ENCODE peak calls at places on chromosome 9, in eight cellular contexts. D, U, Y, Z, W, G, F and S are unnamed samples.

GRCh38 chr9:79053613-79054012 is 518.2 kb upstream of the TLE4 start:
- DNase-seq in F (no peak), D (no peak), Z (no peak), U (no peak), Y (no peak), G (peak; percentile 48), W (no peak), S (no peak)

GRCh38 chr9:93891549-93892310 is 63.4 kb downstream of the BARX1 start:
- DNase-seq in F (peak; percentile 29), Y (no peak), D (no peak), U (no peak), W (no peak), G (no peak), Z (no peak), S (no peak)

GRCh38 chr9:94990897-94991561 is 264.5 kb downstream of the AOPEP start:
- DNase-seq in F (no peak), Z (no peak), D (no peak), Y (peak; percentile 45), W (no peak), U (no peak), G (no peak), S (no peak)

GRCh38 chr9:121277518-121278275 is 9.7 kb downstream of the GSN start:
- DNase-seq in D (no peak), F (no peak), Z (no peak), G (peak; percentile 37), Y (no peak), U (no peak), W (no peak), S (no peak)

GRCh38 chr9:86632537-86632936 is 278.3 kb upstream of the TUT7 start:
- DNase-seq in U (no peak), Z (no peak), W (no peak), G (no peak), F (no peak), D (no peak), Y (no peak), S (no peak)

GRCh38 chr9:33166263-33167083 is 663 bp downstream of the B4GALT1 start:
- DNase-seq in F (peak; percentile 77), G (no peak), U (no peak), Y (no peak), W (peak; percentile 52), Z (no peak), D (no peak), S (no peak)

GRCh38 chr9:25678846-25679360 is 659 bp upstream of the TUSC1 start:
- DNase-seq in G (peak; percentile 25), Z (no peak), F (no peak), D (no peak), Y (no peak), U (no peak), W (no peak), S (no peak)

GRCh38 chr9:104682642-104683041 is 11.7 kb upstream of the OR13D1 start:
- DNase-seq in G (peak; percentile 41), W (no peak), F (no peak), D (no peak), U (no peak), Z (peak; percentile 53), Y (peak; percentile 68), S (no peak)

GRCh38 chr9:71941998-71942567 is 30.6 kb downstream of the C9orf85 start:
- DNase-seq in D (no peak), U (no peak), Y (no peak), G (no peak), W (no peak), Z (no peak), F (no peak), S (no peak)

GRCh38 chr9:33348998-33349397 is 53.4 kb downstream of the AQP7 start:
- DNase-seq in U (no peak), W (no peak), F (no peak), D (no peak), Z (no peak), Y (no peak), G (no peak), S (no peak)

GRCh38 chr9:20014168-20014567 is 225.3 kb upstream of the SLC24A2 start:
- DNase-seq in Z (no peak), F (no peak), D (no peak), U (no peak), G (no peak), W (no peak), Y (no peak), S (no peak)

GRCh38 chr9:134679616-134680392 is 38.2 kb downstream of the COL5A1 start:
- DNase-seq in W (no peak), Y (no peak), F (no peak), D (no peak), U (no peak), Z (no peak), G (no peak), S (no peak)

GRCh38 chr9:123346026-123346425 is 10.0 kb upstream of the CRB2 start:
- DNase-seq in D (no peak), U (no peak), Z (no peak), W (no peak), F (no peak), Y (no peak), G (no peak), S (no peak)

GRCh38 chr9:91386765-91387164 is 25.0 kb upstream of the AUH start:
- DNase-seq in G (no peak), W (no peak), Z (no peak), D (no peak), Y (no peak), F (no peak), U (no peak), S (no peak)

GRCh38 chr9:89880721-89881120 is 275.9 kb downstream of the GADD45G start:
- DNase-seq in Z (no peak), F (no peak), G (no peak), W (no peak), U (no peak), D (peak; percentile 6), Y (no peak), S (no peak)

GRCh38 chr9:70131296-70131695 is 87.6 kb downstream of the MAMDC2 start:
- DNase-seq in Y (no peak), D (no peak), W (no peak), Z (no peak), F (no peak), U (no peak), G (no peak), S (no peak)

GRCh38 chr9:90647843-90648242 is 5.2 kb upstream of the DIRAS2 start:
- DNase-seq in G (no peak), U (no peak), Y (no peak), D (no peak), Z (no peak), W (no peak), F (no peak), S (no peak)

GRCh38 chr9:91560301-91560700 is 136.7 kb upstream of the NFIL3 start:
- DNase-seq in D (no peak), U (no peak), Y (no peak), F (no peak), Z (no peak), G (peak; percentile 47), W (no peak), S (no peak)

GRCh38 chr9:14769235-14769580 is 46.7 kb upstream of the CER1 start:
- DNase-seq in Y (peak; percentile 57), G (peak; percentile 25), U (no peak), D (no peak), F (no peak), Z (peak; percentile 10), W (no peak), S (no peak)

GRCh38 chr9:3879731-3880493 is 354.1 kb upstream of the RFX3 start:
- DNase-seq in D (no peak), Y (no peak), G (peak; percentile 43), F (no peak), U (no peak), W (peak; percentile 21), Z (no peak), S (no peak)

GRCh38 chr9:33157960-33158359 is 9.2 kb downstream of the B4GALT1 start:
- DNase-seq in Y (no peak), D (no peak), F (no peak), Z (no peak), W (no peak), U (no peak), G (peak; percentile 68), S (no peak)

GRCh38 chr9:10538073-10538472 is 74.7 kb downstream of the PTPRD start:
- DNase-seq in D (no peak), F (no peak), U (no peak), Y (no peak), W (no peak), Z (no peak), G (no peak), S (no peak)
- H3K4me1 ChIP-seq in D (no peaks in the 10 kb centered on the region), F (no peaks in the 10 kb centered on the region), U (no peaks in the 10 kb centered on the region), Y (no peaks in the 10 kb centered on the region), W (no peaks in the 10 kb centered on the region), Z (no peaks in the 10 kb centered on the region), G (no peaks in the 10 kb centered on the region), S (no peaks in the 10 kb centered on the region)

GRCh38 chr9:80806675-80807074 is 882.7 kb downstream of the TLE1 start:
- DNase-seq in U (no peak), W (no peak), Z (no peak), F (no peak), G (no peak), Y (no peak), D (no peak), S (no peak)

GRCh38 chr9:80811662-80812061 is 877.7 kb downstream of the TLE1 start:
- DNase-seq in Z (no peak), G (no peak), F (no peak), W (no peak), U (no peak), Y (no peak), D (no peak), S (no peak)

DNA sequence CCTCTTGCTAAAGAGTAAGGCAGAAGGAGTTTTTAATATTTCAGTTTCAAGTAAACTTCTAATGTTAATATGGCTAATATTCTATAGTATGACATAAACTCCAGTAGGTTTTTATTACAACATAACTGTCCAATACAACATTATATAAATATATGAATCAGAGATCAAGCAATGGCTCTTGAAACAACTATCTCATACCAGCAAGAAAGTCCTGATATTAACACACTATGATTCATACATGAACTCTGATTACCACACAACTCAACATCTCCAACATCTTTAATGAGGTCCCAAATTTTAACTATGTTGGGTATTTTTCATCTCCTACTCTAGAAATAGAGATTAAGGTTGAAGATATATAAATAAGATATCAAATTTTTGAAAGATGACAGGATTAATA is 878.3 kb downstream of the TLE1 start:
- DNase-seq in G (peak; percentile 23), Y (no peak), U (no peak), Z (no peak), D (no peak), W (no peak), F (no peak), S (no peak)
- H3K4me1 ChIP-seq in G (no peaks in the 10 kb centered on the region), Y (no peaks in the 10 kb centered on the region), U (no peaks in the 10 kb centered on the region), Z (no peaks in the 10 kb centered on the region), D (no peaks in the 10 kb centered on the region), W (no peaks in the 10 kb centered on the region), F (no peaks in the 10 kb centered on the region), S (no peaks in the 10 kb centered on the region)

GRCh38 chr9:131423171-131423581 is 29.3 kb downstream of the PRRC2B start:
- DNase-seq in W (peak; percentile 72), Z (no peak), G (peak; percentile 97), F (peak; percentile 58), D (peak; percentile 62), Y (peak; percentile 56), U (no peak), S (no peak)
- H3K4me1 ChIP-seq in W (peaks cover 50% of the 10 kb centered on the region), Z (peaks cover 6% of the 10 kb centered on the region), G (peaks cover 44% of the 10 kb centered on the region), F (peaks cover 57% of the 10 kb centered on the region), D (peaks cover 43% of the 10 kb centered on the region), Y (peaks cover 58% of the 10 kb centered on the region), U (peaks cover 26% of the 10 kb centered on the region), S (peaks cover 62% of the 10 kb centered on the region)

DNA sequence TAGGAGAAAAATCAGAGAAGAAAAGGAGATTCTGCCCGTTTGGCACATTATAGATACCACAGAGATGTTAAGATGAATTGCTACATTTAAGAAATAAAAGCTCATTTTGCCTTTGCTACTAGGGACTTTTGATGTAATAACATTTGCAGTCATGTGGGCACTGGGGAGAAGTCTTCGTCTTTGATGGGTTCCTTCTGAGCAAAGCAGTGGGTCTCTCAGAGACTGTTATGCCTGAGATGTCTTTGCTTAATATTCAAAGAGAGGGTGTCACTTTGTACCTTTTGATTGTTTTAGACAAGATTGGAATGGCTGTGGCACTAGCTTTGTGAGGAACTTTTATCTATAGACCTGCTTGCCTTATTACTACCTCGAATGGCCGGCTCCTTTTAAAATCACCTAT is 25.0 kb downstream of the SLC25A25 start:
- DNase-seq in G (no peak), W (no peak), U (no peak), Y (no peak), F (no peak), Z (no peak), D (no peak), S (no peak)
- H3K4me1 ChIP-seq in G (peaks cover 31% of the 10 kb centered on the region), W (peaks cover 39% of the 10 kb centered on the region), U (peaks cover 45% of the 10 kb centered on the region), Y (peaks cover 29% of the 10 kb centered on the region), F (peaks cover 87% of the 10 kb centered on the region), Z (peaks cover 22% of the 10 kb centered on the region), D (peaks cover 36% of the 10 kb centered on the region), S (peaks cover 81% of the 10 kb centered on the region)